ENCODE peak calls at places on chromosome 6, in seven cellular contexts. One of them, this sample, is unnamed.

GRCh38 chr6:161618816-161619454 is 345.1 kb upstream of the AGPAT4 start:
- DNase-seq in kidney: no peak
- DNase-seq in body of pancreas: peak
- DNase-seq in IMR-90: no peak
- DNase-seq in foreskin fibroblast: peak
- DNase-seq in stomach: no peak
- DNase-seq in CD8-positive, alpha-beta T cell: no peak
- DNase-seq in this sample: no peak

GRCh38 chr6:152314483-152314832 is 322.7 kb downstream of the SYNE1 start:
- DNase-seq in kidney: no peak
- DNase-seq in IMR-90: no peak
- DNase-seq in stomach: no peak
- DNase-seq in CD8-positive, alpha-beta T cell: no peak
- DNase-seq in foreskin fibroblast: no peak
- DNase-seq in body of pancreas: no peak
- DNase-seq in this sample: no peak

GRCh38 chr6:27553123-27553904 is 80.4 kb upstream of the ZNF184 start:
- DNase-seq in stomach: no peak
- DNase-seq in IMR-90: peak
- DNase-seq in foreskin fibroblast: peak
- DNase-seq in kidney: no peak
- DNase-seq in body of pancreas: no peak
- DNase-seq in CD8-positive, alpha-beta T cell: no peak
- DNase-seq in this sample: no peak

GRCh38 chr6:112087136-112087908 is at the start of the genes FAM229B and TUBE1:
- DNase-seq in CD8-positive, alpha-beta T cell: peak
- DNase-seq in IMR-90: peak
- DNase-seq in kidney: peak
- DNase-seq in stomach: peak
- DNase-seq in foreskin fibroblast: peak
- DNase-seq in body of pancreas: peak
- DNase-seq in this sample: peak

GRCh38 chr6:53359843-53360834 is 11.4 kb upstream of the ELOVL5 start:
- DNase-seq in kidney: no peak
- DNase-seq in body of pancreas: no peak
- DNase-seq in foreskin fibroblast: peak
- DNase-seq in stomach: no peak
- DNase-seq in IMR-90: peak
- DNase-seq in CD8-positive, alpha-beta T cell: no peak
- DNase-seq in this sample: no peak

GRCh38 chr6:153787341-153787606 is 251.8 kb upstream of the OPRM1 start:
- DNase-seq in body of pancreas: peak
- DNase-seq in kidney: no peak
- DNase-seq in CD8-positive, alpha-beta T cell: no peak
- DNase-seq in foreskin fibroblast: no peak
- DNase-seq in stomach: no peak
- DNase-seq in IMR-90: no peak
- DNase-seq in this sample: no peak

GRCh38 chr6:113936093-113936934 is 34.6 kb downstream of the HDAC2 start:
- DNase-seq in foreskin fibroblast: peak
- DNase-seq in stomach: no peak
- DNase-seq in IMR-90: peak
- DNase-seq in kidney: no peak
- DNase-seq in body of pancreas: no peak
- DNase-seq in CD8-positive, alpha-beta T cell: no peak
- DNase-seq in this sample: peak

GRCh38 chr6:150711584-150712501 is 112.2 kb downstream of the PLEKHG1 start:
- DNase-seq in body of pancreas: peak
- DNase-seq in stomach: peak
- DNase-seq in foreskin fibroblast: no peak
- DNase-seq in CD8-positive, alpha-beta T cell: no peak
- DNase-seq in IMR-90: no peak
- DNase-seq in kidney: no peak
- DNase-seq in this sample: no peak

GRCh38 chr6:2632368-2632767 is 118.4 kb downstream of the MYLK4 start:
- DNase-seq in CD8-positive, alpha-beta T cell: no peak
- DNase-seq in foreskin fibroblast: peak
- DNase-seq in kidney: no peak
- DNase-seq in body of pancreas: no peak
- DNase-seq in IMR-90: peak
- DNase-seq in stomach: no peak
- DNase-seq in this sample: no peak

DNA sequence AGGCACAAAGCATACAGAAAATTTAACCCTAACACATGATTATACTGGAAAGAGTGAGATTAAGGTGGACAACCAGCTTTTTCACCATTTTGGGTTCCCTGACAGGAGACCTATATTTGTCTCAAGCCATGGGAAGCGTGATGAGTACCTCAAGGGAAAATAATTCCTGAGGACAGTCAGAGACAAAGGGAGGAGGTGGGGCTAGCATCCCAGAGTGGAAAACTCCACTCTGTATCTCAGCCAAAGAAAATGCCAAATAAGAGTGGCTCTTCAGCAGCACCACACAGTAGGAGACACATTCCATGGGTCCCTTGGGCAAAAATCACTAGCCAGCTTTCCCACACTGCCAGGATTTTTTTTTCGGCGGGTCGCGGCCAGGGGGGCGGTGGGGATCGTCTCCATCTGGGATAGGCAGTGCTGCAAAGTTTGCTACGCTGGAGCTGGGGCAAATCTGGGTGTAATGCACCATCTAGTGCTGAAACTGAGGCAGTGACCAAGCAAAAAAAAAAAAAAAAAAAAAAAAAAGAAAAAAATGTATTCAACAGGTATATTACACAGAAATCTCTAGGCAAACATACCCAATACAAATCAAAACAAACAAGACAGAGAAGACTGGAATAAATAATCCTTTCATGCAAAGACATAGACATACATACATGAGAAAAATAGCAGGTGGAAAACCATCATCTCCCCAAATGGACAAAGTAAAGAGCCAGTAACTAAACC is 77.3 kb upstream of the SLC35F1 start:
- DNase-seq in CD8-positive, alpha-beta T cell: no peak
- DNase-seq in body of pancreas: peak
- DNase-seq in stomach: no peak
- DNase-seq in kidney: no peak
- DNase-seq in IMR-90: peak
- DNase-seq in foreskin fibroblast: peak
- DNase-seq in this sample: no peak
- TF ChIP-seq CTCF in CD8-positive, alpha-beta T cell: no peak
- TF ChIP-seq CTCF in body of pancreas: peak
- TF ChIP-seq CTCF in stomach: no peak
- TF ChIP-seq CTCF in kidney: peak
- TF ChIP-seq CTCF in IMR-90: peak
- TF ChIP-seq CTCF in foreskin fibroblast: peak
- TF ChIP-seq CTCF in this sample: peak

GRCh38 chr6:74991573-74992332 is 214.1 kb downstream of the COL12A1 start:
- DNase-seq in kidney: no peak
- DNase-seq in CD8-positive, alpha-beta T cell: no peak
- DNase-seq in stomach: no peak
- DNase-seq in foreskin fibroblast: peak
- DNase-seq in IMR-90: peak
- DNase-seq in body of pancreas: no peak
- DNase-seq in this sample: no peak
- TF ChIP-seq CTCF in kidney: no peak
- TF ChIP-seq CTCF in CD8-positive, alpha-beta T cell: no peak
- TF ChIP-seq CTCF in stomach: no peak
- TF ChIP-seq CTCF in foreskin fibroblast: peak
- TF ChIP-seq CTCF in IMR-90: peak
- TF ChIP-seq CTCF in body of pancreas: no peak
- TF ChIP-seq CTCF in this sample: peak

DNA sequence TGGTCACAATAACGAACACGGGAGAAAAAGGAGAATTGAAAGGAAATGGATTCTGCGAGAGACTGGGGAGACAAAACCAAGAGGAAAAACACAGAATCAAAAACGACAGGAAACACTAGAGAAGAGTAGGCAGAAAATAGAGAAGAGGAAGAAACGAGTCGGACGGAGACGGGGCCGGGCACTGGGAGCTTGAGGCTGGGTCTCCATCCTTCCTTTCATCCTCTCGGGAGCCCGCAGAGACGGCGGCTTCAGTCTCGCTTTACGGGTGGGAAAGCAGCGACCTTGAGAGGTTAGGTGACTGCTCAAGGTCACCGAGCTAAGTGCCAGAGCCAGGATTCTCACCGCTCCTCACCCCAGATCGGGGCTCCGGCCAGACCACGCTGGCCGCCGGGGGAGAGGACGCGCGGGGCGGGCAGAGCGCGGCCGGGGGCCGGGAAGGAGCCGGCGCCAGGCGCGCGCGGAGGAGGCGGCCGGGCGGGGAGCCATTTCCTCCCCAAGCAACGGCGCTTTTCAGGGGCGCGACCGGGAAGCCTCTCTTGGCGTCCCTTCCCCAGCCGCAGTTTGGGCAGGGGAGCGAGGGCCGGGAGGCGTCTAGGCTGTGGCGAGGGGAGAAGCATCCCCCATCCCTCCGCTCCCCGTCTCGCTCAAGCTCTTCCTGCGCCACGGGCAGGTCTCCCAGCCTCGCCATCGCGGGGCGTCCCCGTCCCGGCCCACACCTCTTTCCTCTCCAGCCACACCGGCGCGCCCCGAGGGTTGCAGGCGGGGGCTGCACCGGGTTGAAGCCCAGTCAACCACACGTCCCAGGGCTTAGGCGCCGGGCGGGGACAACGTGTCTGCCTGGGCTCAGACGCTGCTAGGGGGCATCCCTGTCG is 24.0 kb upstream of the MAP3K7 start:
- DNase-seq in body of pancreas: peak
- DNase-seq in foreskin fibroblast: peak
- DNase-seq in stomach: no peak
- DNase-seq in IMR-90: peak
- DNase-seq in CD8-positive, alpha-beta T cell: peak
- DNase-seq in kidney: peak
- DNase-seq in this sample: no peak
- TF ChIP-seq CTCF in body of pancreas: no peak
- TF ChIP-seq CTCF in foreskin fibroblast: no peak
- TF ChIP-seq CTCF in stomach: no peak
- TF ChIP-seq CTCF in IMR-90: no peak
- TF ChIP-seq CTCF in CD8-positive, alpha-beta T cell: no peak
- TF ChIP-seq CTCF in kidney: no peak
- TF ChIP-seq CTCF in this sample: no peak

GRCh38 chr6:55276745-55277627 is 50.3 kb upstream of the GFRAL start:
- DNase-seq in kidney: no peak
- DNase-seq in IMR-90: peak
- DNase-seq in foreskin fibroblast: peak
- DNase-seq in body of pancreas: peak
- DNase-seq in stomach: no peak
- DNase-seq in CD8-positive, alpha-beta T cell: no peak
- DNase-seq in this sample: peak
- TF ChIP-seq CTCF in kidney: peak
- TF ChIP-seq CTCF in IMR-90: peak
- TF ChIP-seq CTCF in foreskin fibroblast: peak
- TF ChIP-seq CTCF in body of pancreas: peak
- TF ChIP-seq CTCF in stomach: peak
- TF ChIP-seq CTCF in CD8-positive, alpha-beta T cell: no peak
- TF ChIP-seq CTCF in this sample: peak

DNA sequence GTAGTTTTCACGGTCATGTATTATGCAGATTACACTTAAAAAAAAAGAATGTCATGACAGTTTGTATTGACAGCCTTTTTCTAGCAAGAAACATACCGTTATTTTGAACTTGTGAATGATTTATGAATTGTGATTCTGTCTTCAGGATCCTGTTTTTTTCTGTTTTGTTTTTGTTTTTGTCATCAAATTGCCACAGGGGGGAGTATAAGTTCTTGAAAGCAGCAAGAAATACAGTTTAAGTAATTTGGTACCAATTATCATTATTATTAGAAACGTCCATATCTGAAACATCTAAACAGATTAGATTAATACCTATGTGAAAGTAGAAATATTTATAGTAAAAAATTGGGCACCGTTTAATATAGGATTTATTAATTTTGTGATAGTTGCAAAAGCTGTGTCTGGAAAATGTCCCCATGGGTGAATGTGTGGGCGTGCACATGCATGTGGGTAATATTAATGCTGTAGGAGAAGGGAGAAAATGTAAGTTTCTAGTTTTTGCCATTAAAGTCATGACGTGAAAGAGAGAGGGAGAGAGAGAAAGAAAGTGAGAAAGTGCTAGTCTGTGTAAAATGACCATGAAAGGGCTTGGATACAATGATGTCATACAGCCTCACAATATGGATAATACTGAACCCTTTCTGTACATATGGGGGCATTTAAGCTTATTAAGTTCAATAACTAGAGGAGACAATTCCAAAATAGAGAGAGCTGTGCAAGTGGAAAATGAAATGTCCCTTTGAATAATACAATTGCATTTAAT is 9.4 kb upstream of the CCN2 start:
- DNase-seq in CD8-positive, alpha-beta T cell: no peak
- DNase-seq in foreskin fibroblast: peak
- DNase-seq in kidney: no peak
- DNase-seq in IMR-90: peak
- DNase-seq in body of pancreas: no peak
- DNase-seq in stomach: no peak
- DNase-seq in this sample: no peak
- TF ChIP-seq CTCF in CD8-positive, alpha-beta T cell: no peak
- TF ChIP-seq CTCF in foreskin fibroblast: no peak
- TF ChIP-seq CTCF in kidney: no peak
- TF ChIP-seq CTCF in IMR-90: peak
- TF ChIP-seq CTCF in body of pancreas: no peak
- TF ChIP-seq CTCF in stomach: no peak
- TF ChIP-seq CTCF in this sample: peak

GRCh38 chr6:43877463-43878126 is 107.6 kb downstream of the VEGFA start:
- DNase-seq in CD8-positive, alpha-beta T cell: no peak
- DNase-seq in foreskin fibroblast: no peak
- DNase-seq in body of pancreas: no peak
- DNase-seq in kidney: peak
- DNase-seq in IMR-90: no peak
- DNase-seq in stomach: no peak
- DNase-seq in this sample: no peak
- TF ChIP-seq CTCF in CD8-positive, alpha-beta T cell: no peak
- TF ChIP-seq CTCF in foreskin fibroblast: no peak
- TF ChIP-seq CTCF in body of pancreas: no peak
- TF ChIP-seq CTCF in kidney: no peak
- TF ChIP-seq CTCF in IMR-90: no peak
- TF ChIP-seq CTCF in stomach: no peak
- TF ChIP-seq CTCF in this sample: no peak

DNA sequence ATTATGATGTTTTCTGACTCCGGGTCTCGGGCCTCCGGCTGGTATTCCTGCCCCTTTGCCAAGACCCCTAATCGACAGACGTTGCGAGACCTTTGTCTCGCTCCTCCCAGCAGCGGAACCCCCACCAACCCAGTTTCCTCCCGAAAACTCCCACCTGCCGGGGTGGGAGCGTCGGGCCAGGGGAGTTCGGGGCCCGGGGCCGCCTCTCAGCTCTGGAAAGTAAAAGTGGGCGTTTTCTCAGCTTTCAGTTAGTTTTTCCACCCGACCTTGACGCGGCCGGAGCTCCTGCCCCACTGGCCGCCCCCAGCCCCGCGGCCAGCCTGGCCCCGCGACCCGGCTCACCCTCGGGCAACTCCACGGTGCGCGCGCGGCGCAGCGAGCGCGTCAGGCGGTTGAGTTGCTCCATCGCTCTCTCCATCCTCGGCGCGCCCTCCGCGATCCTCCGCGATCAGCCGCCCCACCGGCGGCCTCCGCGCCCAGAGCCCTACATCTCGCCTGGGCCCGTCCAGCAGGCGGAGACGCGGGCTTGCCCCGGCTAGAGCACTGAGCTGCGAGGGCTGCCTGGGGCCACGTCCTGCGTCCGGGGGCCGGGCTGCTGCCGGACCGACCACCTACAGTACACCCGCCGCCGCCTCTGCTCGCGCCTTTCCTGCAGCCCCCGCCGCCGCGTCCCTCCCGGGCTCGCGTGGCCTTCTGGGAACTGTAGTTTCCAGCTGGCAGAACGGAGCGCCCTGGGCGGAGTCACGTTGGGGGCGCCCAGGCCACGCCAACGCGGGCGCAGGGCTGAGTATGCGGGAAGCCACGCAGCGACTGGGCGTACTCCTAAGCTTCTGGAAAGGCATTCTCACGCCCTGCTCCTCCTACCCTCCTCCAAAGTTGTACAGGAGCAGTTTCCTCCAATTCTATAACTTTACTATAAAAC is at the start of gene HACE1:
- DNase-seq in body of pancreas: peak
- DNase-seq in IMR-90: peak
- DNase-seq in CD8-positive, alpha-beta T cell: peak
- DNase-seq in kidney: peak
- DNase-seq in stomach: peak
- DNase-seq in foreskin fibroblast: peak
- DNase-seq in this sample: peak
- TF ChIP-seq CTCF in body of pancreas: peak
- TF ChIP-seq CTCF in IMR-90: peak
- TF ChIP-seq CTCF in CD8-positive, alpha-beta T cell: no peak
- TF ChIP-seq CTCF in kidney: no peak
- TF ChIP-seq CTCF in stomach: no peak
- TF ChIP-seq CTCF in foreskin fibroblast: peak
- TF ChIP-seq CTCF in this sample: peak

This sample was measured in BJ.